ENCODE peak calls at places on chromosome 13, in four cellular contexts. One of them, this sample, is unnamed.

GRCh38 chr13:80131204-80131603 is 209.7 kb downstream of the SPRY2 start:
- DNase-seq in HepG2: no peak
- DNase-seq in K562: no peak
- DNase-seq in HCT116: no peak
- DNase-seq in this sample: no peak

GRCh38 chr13:48828962-48829405 is 146.7 kb upstream of the FNDC3A start:
- DNase-seq in HepG2: no peak
- DNase-seq in K562: no peak
- DNase-seq in HCT116: no peak
- DNase-seq in this sample: no peak

GRCh38 chr13:47598340-47598911 is 402.6 kb downstream of the SUCLA2 start:
- DNase-seq in HepG2: no peak
- DNase-seq in K562: no peak
- DNase-seq in HCT116: no peak
- DNase-seq in this sample: no peak

GRCh38 chr13:31264146-31264545 is 64.4 kb downstream of the B3GLCT start:
- DNase-seq in HepG2: no peak
- DNase-seq in K562: no peak
- DNase-seq in HCT116: no peak
- DNase-seq in this sample: no peak

GRCh38 chr13:102799544-102800144 is 725 bp downstream of the BIVM start:
- DNase-seq in HepG2: no peak
- DNase-seq in K562: peak; percentile 15
- DNase-seq in HCT116: no peak
- DNase-seq in this sample: no peak

GRCh38 chr13:107192289-107192688 is 624.4 kb upstream of the ARGLU1 start:
- DNase-seq in HepG2: peak; percentile 84
- DNase-seq in K562: no peak
- DNase-seq in HCT116: no peak
- DNase-seq in this sample: no peak

GRCh38 chr13:113458218-113459065 is 5.2 kb upstream of the ADPRHL1 start:
- DNase-seq in HepG2: peak; percentile 13
- DNase-seq in K562: peak; percentile 17
- DNase-seq in HCT116: no peak
- DNase-seq in this sample: no peak

GRCh38 chr13:87855553-87855952 is 184.4 kb downstream of the SLITRK5 start:
- DNase-seq in HepG2: no peak
- DNase-seq in K562: no peak
- DNase-seq in HCT116: no peak
- DNase-seq in this sample: no peak

GRCh38 chr13:49220035-49220855 is at the start of gene MLNR:
- DNase-seq in HepG2: peak; percentile 39
- DNase-seq in K562: peak; percentile 32
- DNase-seq in HCT116: no peak
- DNase-seq in this sample: no peak

GRCh38 chr13:44819245-44819644 is 170.0 kb downstream of the NUFIP1 start:
- DNase-seq in HepG2: peak; percentile 57
- DNase-seq in K562: no peak
- DNase-seq in HCT116: peak; percentile 85
- DNase-seq in this sample: peak; percentile 22

DNA sequence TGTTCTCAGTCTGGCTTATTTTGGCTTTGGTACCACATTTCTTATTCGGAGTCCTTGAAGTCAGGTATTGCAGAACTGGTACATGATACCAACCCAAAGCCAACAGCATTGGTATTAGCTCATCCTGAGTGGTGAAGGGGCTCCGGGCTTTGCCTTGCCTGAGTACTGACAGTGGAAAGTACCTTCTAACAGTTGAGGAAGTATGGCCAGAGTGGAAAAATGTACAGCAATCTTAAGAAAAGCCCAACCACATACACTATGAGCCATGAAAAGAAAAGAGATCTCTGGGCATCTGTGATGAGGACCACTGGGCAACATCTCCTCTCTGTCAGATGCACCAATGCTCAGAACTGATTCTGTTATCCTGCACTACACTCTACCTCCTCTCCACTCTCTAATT is 8.3 kb downstream of the LCP1 start:
- DNase-seq in HepG2: no peak
- DNase-seq in K562: no peak
- DNase-seq in HCT116: no peak
- DNase-seq in this sample: no peak
- H3K36me3 ChIP-seq in HepG2: no peaks in the 10 kb centered on the region
- H3K36me3 ChIP-seq in K562: peaks cover 71% of the 10 kb centered on the region
- H3K36me3 ChIP-seq in HCT116: no peaks in the 10 kb centered on the region
- H3K36me3 ChIP-seq in this sample: no peaks in the 10 kb centered on the region

GRCh38 chr13:61880576-61881283 is 465.1 kb upstream of the PCDH20 start:
- DNase-seq in HepG2: peak; percentile 21
- DNase-seq in K562: peak; percentile 4
- DNase-seq in HCT116: peak; percentile 26
- DNase-seq in this sample: peak; percentile 8

GRCh38 chr13:61873717-61874116 is 458.1 kb upstream of the PCDH20 start:
- DNase-seq in HepG2: no peak
- DNase-seq in K562: no peak
- DNase-seq in HCT116: no peak
- DNase-seq in this sample: no peak

DNA sequence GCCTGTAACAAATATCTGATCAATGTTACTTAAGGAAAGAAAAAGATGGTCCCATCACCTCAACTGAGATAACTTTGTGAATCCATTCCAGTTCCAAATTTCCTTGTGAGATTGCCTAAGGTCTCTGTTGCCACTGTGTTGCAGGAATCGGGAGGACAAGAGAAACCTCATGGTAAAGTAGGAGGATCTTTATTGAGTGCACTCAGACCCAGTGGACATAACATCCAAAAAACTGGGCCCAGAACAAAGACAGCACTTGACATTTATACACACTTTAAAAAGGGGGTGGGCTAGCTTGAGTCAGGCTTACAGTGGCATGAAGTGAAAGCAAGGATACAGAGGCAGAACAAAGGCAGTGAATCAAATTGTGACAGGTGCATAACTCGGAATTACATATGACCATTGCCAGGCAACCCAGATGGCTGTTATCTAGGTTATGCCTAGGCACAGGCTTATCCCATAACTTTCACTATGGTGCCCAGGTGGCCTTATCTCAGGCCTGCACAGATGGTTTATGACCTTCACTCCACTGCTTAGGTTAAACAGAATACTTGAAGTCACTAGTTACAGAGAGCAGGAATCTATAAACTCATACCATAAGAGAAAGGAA is 459.4 kb upstream of the PCDH20 start:
- DNase-seq in HepG2: no peak
- DNase-seq in K562: no peak
- DNase-seq in HCT116: no peak
- DNase-seq in this sample: no peak
- TF ChIP-seq SIN3A in HepG2: no peak
- TF ChIP-seq SIN3A in K562: no peak
- TF ChIP-seq SIN3A in HCT116: no peak
- TF ChIP-seq SIN3A in this sample: no peak

GRCh38 chr13:99741979-99742378 is 229.6 kb downstream of the ZIC5 start:
- DNase-seq in HepG2: no peak
- DNase-seq in K562: no peak
- DNase-seq in HCT116: no peak
- DNase-seq in this sample: no peak
- TF ChIP-seq TCF7L2 in HepG2: no peak
- TF ChIP-seq TCF7L2 in K562: no peak
- TF ChIP-seq TCF7L2 in HCT116: no peak
- TF ChIP-seq TCF7L2 in this sample: no peak

GRCh38 chr13:21120191-21120590 is 56.2 kb downstream of the SKA3 start:
- DNase-seq in HepG2: no peak
- DNase-seq in K562: no peak
- DNase-seq in HCT116: no peak
- DNase-seq in this sample: no peak
- H3K36me3 ChIP-seq in HepG2: no peaks in the 10 kb centered on the region
- H3K36me3 ChIP-seq in K562: no peaks in the 10 kb centered on the region
- H3K36me3 ChIP-seq in HCT116: no peaks in the 10 kb centered on the region
- H3K36me3 ChIP-seq in this sample: no peaks in the 10 kb centered on the region